ENCODE peak calls at places on chromosomes 12 and 14, in seven cellular contexts. O, I, D, C, Y, M and K are unnamed samples.

GRCh38 chr12:22850185-22850584 is 225.2 kb downstream of the ETNK1 start:
- DNase-seq in O (no peak), I (no peak), D (no peak), C (peak), Y (no peak), M (no peak), K (no peak)

GRCh38 chr14:55926007-55926406 is 192.2 kb upstream of the PELI2 start:
- DNase-seq in O (no peak), I (no peak), D (no peak), C (no peak), Y (no peak), M (no peak), K (no peak)

GRCh38 chr14:53509845-53510244 is 356.7 kb upstream of the DDHD1 start:
- DNase-seq in O (peak), I (no peak), D (no peak), C (no peak), Y (no peak), M (no peak), K (no peak)

GRCh38 chr14:99189201-99189801 is 82.7 kb downstream of the BCL11B start:
- DNase-seq in O (no peak), I (peak), D (no peak), C (no peak), Y (no peak), M (no peak), K (no peak)

GRCh38 chr14:104688755-104689619 is at the start of gene INF2:
- DNase-seq in O (peak), I (no peak), D (no peak), C (peak), Y (no peak), M (peak), K (no peak)

GRCh38 chr14:85934123-85934885 is 404.4 kb downstream of the FLRT2 start:
- DNase-seq in O (peak), I (no peak), D (peak), C (no peak), Y (peak), M (peak), K (no peak)

GRCh38 chr14:95840094-95840493 is 36.5 kb upstream of the TUNAR start:
- DNase-seq in O (no peak), I (no peak), D (no peak), C (no peak), Y (no peak), M (no peak), K (no peak)

GRCh38 chr12:130337476-130338303 is at the start of gene PIWIL1:
- DNase-seq in O (no peak), I (no peak), D (no peak), C (peak), Y (no peak), M (no peak), K (no peak)

GRCh38 chr14:63457498-63457897 is 85.7 kb downstream of the PPP2R5E start:
- DNase-seq in O (no peak), I (no peak), D (no peak), C (no peak), Y (no peak), M (no peak), K (no peak)

GRCh38 chr14:26180221-26180620 is 417.6 kb downstream of the NOVA1 start:
- DNase-seq in O (no peak), I (no peak), D (no peak), C (no peak), Y (no peak), M (no peak), K (no peak)

GRCh38 chr12:24911284-24911791 is 37.6 kb downstream of the BCAT1 start:
- DNase-seq in O (no peak), I (no peak), D (no peak), C (no peak), Y (no peak), M (no peak), K (no peak)

GRCh38 chr14:61215222-61216010 is 65.7 kb downstream of the TMEM30B start:
- DNase-seq in O (no peak), I (no peak), D (no peak), C (no peak), Y (no peak), M (no peak), K (no peak)

GRCh38 chr14:65012353-65012752 is 25.7 kb downstream of the FNTB start:
- DNase-seq in O (no peak), I (no peak), D (no peak), C (no peak), Y (no peak), M (no peak), K (no peak)

GRCh38 chr14:92456215-92457017 is 57.2 kb upstream of the RIN3 start:
- DNase-seq in O (peak), I (no peak), D (peak), C (no peak), Y (peak), M (peak), K (peak)

GRCh38 chr12:106994579-106995220 is 7.8 kb upstream of the MTERF2 start:
- DNase-seq in O (no peak), I (no peak), D (no peak), C (no peak), Y (no peak), M (no peak), K (no peak)

GRCh38 chr12:64187370-64187769 is 34.7 kb downstream of the KICS2 start:
- DNase-seq in O (no peak), I (no peak), D (no peak), C (no peak), Y (no peak), M (no peak), K (no peak)

GRCh38 chr14:104673481-104673880 is 15.9 kb upstream of the INF2 start:
- DNase-seq in O (no peak), I (no peak), D (no peak), C (no peak), Y (no peak), M (no peak), K (no peak)

GRCh38 chr12:132835076-132835870 is 6.6 kb upstream of the GOLGA3 start:
- DNase-seq in O (no peak), I (no peak), D (no peak), C (no peak), Y (no peak), M (no peak), K (no peak)

GRCh38 chr12:90280033-90280432 is 571.4 kb upstream of the ATP2B1 start:
- DNase-seq in O (no peak), I (no peak), D (no peak), C (no peak), Y (no peak), M (no peak), K (no peak)

GRCh38 chr14:97155320-97155719 is 358.1 kb downstream of the VRK1 start:
- DNase-seq in O (no peak), I (no peak), D (no peak), C (no peak), Y (no peak), M (no peak), K (no peak)

GRCh38 chr12:107386569-107386968 is 293.2 kb upstream of the CRY1 start:
- DNase-seq in O (no peak), I (no peak), D (no peak), C (no peak), Y (no peak), M (no peak), K (no peak)

DNA sequence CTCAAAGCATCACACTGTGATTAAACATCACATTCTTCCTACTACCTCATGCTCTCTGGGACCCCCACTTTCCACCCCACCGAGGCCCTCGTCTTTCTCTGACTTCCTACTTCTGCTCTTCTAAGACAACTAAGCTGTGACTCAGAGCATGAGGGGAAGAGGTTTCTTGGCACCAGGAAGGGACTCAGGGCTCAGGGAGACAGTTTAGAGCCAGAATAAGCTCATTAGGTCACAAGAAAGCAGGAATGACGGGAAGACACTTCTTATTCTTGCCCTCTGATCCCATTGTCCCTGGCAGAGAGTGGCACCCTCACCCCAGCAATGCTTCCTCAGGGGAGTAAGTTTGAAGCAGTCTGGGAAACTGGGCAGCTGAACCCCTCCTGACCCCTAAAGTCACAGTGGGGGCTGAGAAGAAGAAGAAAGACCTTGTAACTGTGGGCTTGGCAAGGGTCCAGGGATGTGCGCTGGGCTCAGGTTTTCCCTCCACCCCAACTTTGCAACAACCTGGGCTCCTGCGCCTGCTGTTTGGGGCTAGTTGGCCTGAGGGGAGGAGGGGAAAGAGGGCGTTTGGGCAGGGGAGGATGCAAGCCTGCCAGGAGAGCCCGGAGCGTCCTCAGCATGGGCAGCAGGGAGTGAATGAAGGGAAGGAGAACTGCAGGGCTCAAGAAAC is 64.6 kb upstream of the ACTN1 start:
- DNase-seq in O (no peak), I (no peak), D (peak), C (no peak), Y (no peak), M (no peak), K (no peak)
- TF ChIP-seq POLR2AphosphoS5 in O (no peak), I (no peak), D (no peak), C (peak), Y (no peak), M (no peak), K (no peak)

GRCh38 chr12:49893753-49894752 is 9.6 kb downstream of the FAIM2 start:
- DNase-seq in O (no peak), I (peak), D (no peak), C (no peak), Y (no peak), M (no peak), K (no peak)
- TF ChIP-seq POLR2AphosphoS5 in O (no peak), I (peak), D (no peak), C (no peak), Y (no peak), M (no peak), K (no peak)

DNA sequence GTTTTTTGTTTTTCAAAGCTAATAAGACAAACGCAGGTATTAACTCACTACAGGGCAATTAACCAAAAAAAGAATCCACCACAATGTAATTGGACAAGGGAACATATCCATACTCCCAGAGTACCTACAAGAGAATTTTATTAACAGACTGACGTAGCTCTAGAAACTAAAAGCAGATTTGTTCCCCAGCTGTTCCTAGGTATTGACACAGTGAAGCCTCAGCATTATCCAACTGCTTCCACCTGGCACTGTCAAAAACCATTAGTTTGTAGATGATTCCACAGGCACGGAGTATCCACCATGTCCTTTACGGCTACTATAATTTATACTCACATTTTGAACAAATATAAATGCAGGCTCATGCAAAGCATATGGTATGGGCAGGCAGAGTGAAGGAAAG is 22.3 kb downstream of the PPM1H start:
- DNase-seq in O (no peak), I (no peak), D (no peak), C (no peak), Y (no peak), M (no peak), K (no peak)
- TF ChIP-seq POLR2AphosphoS5 in O (no peak), I (no peak), D (no peak), C (no peak), Y (no peak), M (no peak), K (no peak)

GRCh38 chr12:53047221-53048032 is 2.4 kb upstream of the TNS2 start:
- DNase-seq in O (peak), I (peak), D (no peak), C (peak), Y (no peak), M (peak), K (peak)

GRCh38 chr12:53048033-53048779 is 1.7 kb upstream of the TNS2 start:
- DNase-seq in O (peak), I (peak), D (no peak), C (peak), Y (no peak), M (peak), K (no peak)

GRCh38 chr12:53049582-53050318 is at the start of gene TNS2:
- DNase-seq in O (peak), I (peak), D (no peak), C (peak), Y (no peak), M (peak), K (no peak)

GRCh38 chr12:53050426-53051057 is 677 bp downstream of the TNS2 start:
- DNase-seq in O (peak), I (no peak), D (no peak), C (no peak), Y (no peak), M (no peak), K (peak)

GRCh38 chr12:53048780-53049401 is 974 bp upstream of the TNS2 start:
- DNase-seq in O (peak), I (peak), D (no peak), C (no peak), Y (no peak), M (peak), K (no peak)
- TF ChIP-seq POLR2AphosphoS5 in O (peak), I (no peak), D (no peak), C (peak), Y (no peak), M (no peak), K (no peak)

GRCh38 chr14:100398044-100398443 is 74.9 kb downstream of the SLC25A47 start:
- DNase-seq in O (peak), I (no peak), D (no peak), C (no peak), Y (no peak), M (no peak), K (no peak)
- TF ChIP-seq POLR2AphosphoS5 in O (no peak), I (no peak), D (no peak), C (no peak), Y (no peak), M (no peak), K (no peak)

GRCh38 chr12:59927041-59927440 is 331.2 kb downstream of the SLC16A7 start:
- DNase-seq in O (no peak), I (no peak), D (no peak), C (no peak), Y (no peak), M (no peak), K (no peak)
- TF ChIP-seq POLR2AphosphoS5 in O (no peak), I (no peak), D (no peak), C (no peak), Y (no peak), M (no peak), K (no peak)

GRCh38 chr14:90274019-90274418 is 17.7 kb downstream of the PSMC1 start:
- DNase-seq in O (no peak), I (no peak), D (no peak), C (peak), Y (no peak), M (no peak), K (no peak)
- TF ChIP-seq POLR2AphosphoS5 in O (no peak), I (no peak), D (peak), C (no peak), Y (no peak), M (no peak), K (no peak)

GRCh38 chr12:2998789-2999264 is 39.6 kb downstream of the TEAD4 start:
- DNase-seq in O (no peak), I (no peak), D (no peak), C (no peak), Y (no peak), M (peak), K (no peak)
- TF ChIP-seq POLR2AphosphoS5 in O (no peak), I (no peak), D (no peak), C (no peak), Y (no peak), M (no peak), K (no peak)